ENCODE peak calls at places on chromosomes 3 and 15, in five cellular contexts. One of them, this sample, is unnamed.

GRCh38 chr15:25182736-25183445 is 228.1 kb downstream of the SNRPN start:
- DNase-seq in MM.1S: no peak
- DNase-seq in BE2C: peak; percentile 4
- DNase-seq in left lung: peak; percentile 22
- DNase-seq in PC-3: no peak
- DNase-seq in this sample: peak; percentile 61

GRCh38 chr3:179750720-179751328 is 98.0 kb downstream of the USP13 start:
- DNase-seq in MM.1S: no peak
- DNase-seq in BE2C: peak; percentile 18
- DNase-seq in left lung: no peak
- DNase-seq in PC-3: peak; percentile 60
- DNase-seq in this sample: no peak

GRCh38 chr3:12158387-12159226 is at the start of gene TIMP4:
- DNase-seq in MM.1S: no peak
- DNase-seq in BE2C: no peak
- DNase-seq in left lung: no peak
- DNase-seq in PC-3: peak; percentile 27
- DNase-seq in this sample: peak; percentile 87

GRCh38 chr15:42608110-42608531 is 32.7 kb downstream of the STARD9 start:
- DNase-seq in MM.1S: peak; percentile 97
- DNase-seq in BE2C: peak; percentile 33
- DNase-seq in left lung: peak; percentile 52
- DNase-seq in PC-3: no peak
- DNase-seq in this sample: peak; percentile 66

GRCh38 chr15:101017041-101017754 is 98.0 kb downstream of the LRRK1 start:
- DNase-seq in MM.1S: no peak
- DNase-seq in BE2C: peak; percentile 40
- DNase-seq in left lung: no peak
- DNase-seq in PC-3: peak; percentile 4
- DNase-seq in this sample: no peak

GRCh38 chr3:129543999-129544398 is 1.0 kb downstream of the H1-8 start:
- DNase-seq in MM.1S: no peak
- DNase-seq in BE2C: no peak
- DNase-seq in left lung: no peak
- DNase-seq in PC-3: no peak
- DNase-seq in this sample: no peak

GRCh38 chr3:98259707-98260106 is 4.3 kb upstream of the OR5H6 start:
- DNase-seq in MM.1S: peak; percentile 16
- DNase-seq in BE2C: peak; percentile 27
- DNase-seq in left lung: no peak
- DNase-seq in PC-3: peak; percentile 44
- DNase-seq in this sample: no peak

GRCh38 chr3:177053107-177053506 is 144.2 kb downstream of the TBL1XR1 start:
- DNase-seq in MM.1S: no peak
- DNase-seq in BE2C: no peak
- DNase-seq in left lung: no peak
- DNase-seq in PC-3: no peak
- DNase-seq in this sample: no peak

GRCh38 chr3:171129827-171130226 is 103.3 kb upstream of the SLC2A2 start:
- DNase-seq in MM.1S: no peak
- DNase-seq in BE2C: no peak
- DNase-seq in left lung: no peak
- DNase-seq in PC-3: peak; percentile 41
- DNase-seq in this sample: no peak

GRCh38 chr15:57751177-57751800 is 44.8 kb downstream of the POLR2M start:
- DNase-seq in MM.1S: peak; percentile 27
- DNase-seq in BE2C: peak; percentile 23
- DNase-seq in left lung: no peak
- DNase-seq in PC-3: peak; percentile 41
- DNase-seq in this sample: peak; percentile 88

GRCh38 chr15:59833366-59833765 is 144.2 kb upstream of the BNIP2 start:
- DNase-seq in MM.1S: no peak
- DNase-seq in BE2C: no peak
- DNase-seq in left lung: no peak
- DNase-seq in PC-3: no peak
- DNase-seq in this sample: no peak

GRCh38 chr3:6994081-6994668 is 133.3 kb downstream of the GRM7 start:
- DNase-seq in MM.1S: no peak
- DNase-seq in BE2C: no peak
- DNase-seq in left lung: no peak
- DNase-seq in PC-3: peak; percentile 11
- DNase-seq in this sample: peak; percentile 41

GRCh38 chr15:51130344-51130743 is 35.6 kb upstream of the TNFAIP8L3 start:
- DNase-seq in MM.1S: no peak
- DNase-seq in BE2C: no peak
- DNase-seq in left lung: no peak
- DNase-seq in PC-3: no peak
- DNase-seq in this sample: no peak

GRCh38 chr3:176789281-176789705 is 408.0 kb downstream of the TBL1XR1 start:
- DNase-seq in MM.1S: no peak
- DNase-seq in BE2C: no peak
- DNase-seq in left lung: no peak
- DNase-seq in PC-3: peak; percentile 69
- DNase-seq in this sample: no peak

GRCh38 chr15:86863226-86863915 is 783.7 kb downstream of the AGBL1 start:
- DNase-seq in MM.1S: no peak
- DNase-seq in BE2C: no peak
- DNase-seq in left lung: no peak
- DNase-seq in PC-3: peak; percentile 64
- DNase-seq in this sample: peak; percentile 93

GRCh38 chr15:35485411-35485810 is 60.6 kb downstream of the DPH6 start:
- DNase-seq in MM.1S: no peak
- DNase-seq in BE2C: no peak
- DNase-seq in left lung: no peak
- DNase-seq in PC-3: no peak
- DNase-seq in this sample: no peak

GRCh38 chr3:27253831-27254230 is 115.4 kb downstream of the NEK10 start:
- DNase-seq in MM.1S: peak; percentile 69
- DNase-seq in BE2C: peak; percentile 19
- DNase-seq in left lung: peak; percentile 37
- DNase-seq in PC-3: peak; percentile 81
- DNase-seq in this sample: peak; percentile 51

GRCh38 chr3:110858549-110858948 is 213.1 kb upstream of the NECTIN3 start:
- DNase-seq in MM.1S: no peak
- DNase-seq in BE2C: peak; percentile 62
- DNase-seq in left lung: no peak
- DNase-seq in PC-3: no peak
- DNase-seq in this sample: no peak

GRCh38 chr3:158572766-158573060 is 1.7 kb downstream of the MLF1 start:
- DNase-seq in MM.1S: no peak
- DNase-seq in BE2C: no peak
- DNase-seq in left lung: no peak
- DNase-seq in PC-3: no peak
- DNase-seq in this sample: no peak

GRCh38 chr3:141643391-141643790 is 94.7 kb upstream of the RNF7 start:
- DNase-seq in MM.1S: no peak
- DNase-seq in BE2C: no peak
- DNase-seq in left lung: no peak
- DNase-seq in PC-3: peak; percentile 7
- DNase-seq in this sample: no peak

GRCh38 chr15:63203451-63204090 is 14.2 kb downstream of the RAB8B start:
- DNase-seq in MM.1S: no peak
- DNase-seq in BE2C: no peak
- DNase-seq in left lung: no peak
- DNase-seq in PC-3: peak; percentile 18
- DNase-seq in this sample: peak; percentile 69

GRCh38 chr3:194346621-194347020 is 4.5 kb downstream of the CPN2 start:
- DNase-seq in MM.1S: no peak
- DNase-seq in BE2C: no peak
- DNase-seq in left lung: no peak
- DNase-seq in PC-3: no peak
- DNase-seq in this sample: peak; percentile 94

GRCh38 chr3:129106320-129106719 is 15.3 kb downstream of the RAB43 start:
- DNase-seq in MM.1S: peak; percentile 74
- DNase-seq in BE2C: no peak
- DNase-seq in left lung: no peak
- DNase-seq in PC-3: peak; percentile 3
- DNase-seq in this sample: peak; percentile 71

GRCh38 chr3:156489462-156489911 is 65.4 kb downstream of the SSR3 start:
- DNase-seq in MM.1S: peak; percentile 32
- DNase-seq in BE2C: no peak
- DNase-seq in left lung: no peak
- DNase-seq in PC-3: no peak
- DNase-seq in this sample: no peak

GRCh38 chr3:148158210-148158609 is 539.5 kb upstream of the AGTR1 start:
- DNase-seq in MM.1S: no peak
- DNase-seq in BE2C: peak; percentile 64
- DNase-seq in left lung: peak; percentile 33
- DNase-seq in PC-3: peak; percentile 59
- DNase-seq in this sample: no peak

GRCh38 chr3:48301814-48302194 is 31.7 kb downstream of the SPINK8 start:
- DNase-seq in MM.1S: peak; percentile 33
- DNase-seq in BE2C: no peak
- DNase-seq in left lung: peak; percentile 36
- DNase-seq in PC-3: peak; percentile 49
- DNase-seq in this sample: peak; percentile 60

GRCh38 chr15:84928843-84929168 is 44.3 kb downstream of the SLC28A1 start:
- DNase-seq in MM.1S: no peak
- DNase-seq in BE2C: no peak
- DNase-seq in left lung: no peak
- DNase-seq in PC-3: no peak
- DNase-seq in this sample: no peak

GRCh38 chr3:171157980-171158379 is 131.5 kb upstream of the SLC2A2 start:
- DNase-seq in MM.1S: no peak
- DNase-seq in BE2C: no peak
- DNase-seq in left lung: no peak
- DNase-seq in PC-3: no peak
- DNase-seq in this sample: no peak

DNA sequence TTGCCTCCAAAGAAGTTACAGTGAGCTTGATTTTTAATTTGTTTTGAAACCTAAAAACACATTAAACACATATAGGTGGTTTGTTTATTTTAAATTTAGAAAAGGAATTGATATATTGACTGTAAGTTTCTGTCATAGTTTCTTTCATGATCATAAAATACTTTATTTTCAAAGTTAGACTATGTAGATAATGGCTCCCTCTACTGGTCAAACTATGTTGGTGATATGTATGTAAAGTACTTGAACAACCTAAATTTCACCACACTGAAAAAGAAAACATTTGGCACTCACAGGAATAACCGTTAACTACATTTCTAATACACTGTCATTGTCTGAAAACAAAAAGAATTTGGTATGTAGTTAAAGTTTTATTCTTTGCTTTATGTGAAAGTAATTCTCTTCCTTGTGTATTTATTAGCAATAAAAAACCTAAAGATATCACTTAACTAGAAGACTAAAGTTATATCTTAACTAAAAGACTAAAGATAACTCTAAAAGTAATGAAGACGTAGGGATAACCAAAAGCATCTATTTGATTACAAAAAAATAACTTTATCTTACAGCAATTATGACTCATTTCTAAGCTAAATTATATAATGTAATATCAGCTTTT is 427.5 kb downstream of the VGLL3 start:
- DNase-seq in MM.1S: peak; percentile 59
- DNase-seq in BE2C: no peak
- DNase-seq in left lung: no peak
- DNase-seq in PC-3: peak; percentile 77
- DNase-seq in this sample: no peak
- TF ChIP-seq CTCF in MM.1S: peak; percentile 72
- TF ChIP-seq CTCF in BE2C: peak; percentile 58
- TF ChIP-seq CTCF in left lung: peak; percentile 52
- TF ChIP-seq CTCF in PC-3: peak; percentile 88
- TF ChIP-seq CTCF in this sample: peak; percentile 68

GRCh38 chr3:42012378-42012934 is 50.6 kb upstream of the ULK4 start:
- DNase-seq in MM.1S: peak; percentile 40
- DNase-seq in BE2C: no peak
- DNase-seq in left lung: no peak
- DNase-seq in PC-3: no peak
- DNase-seq in this sample: no peak

GRCh38 chr3:42013652-42014442 is 51.9 kb upstream of the ULK4 start:
- DNase-seq in MM.1S: peak; percentile 53
- DNase-seq in BE2C: peak; percentile 25
- DNase-seq in left lung: peak; percentile 54
- DNase-seq in PC-3: peak; percentile 11
- DNase-seq in this sample: peak; percentile 79

GRCh38 chr3:42014443-42014945 is 52.6 kb upstream of the ULK4 start:
- DNase-seq in MM.1S: peak; percentile 46
- DNase-seq in BE2C: no peak
- DNase-seq in left lung: no peak
- DNase-seq in PC-3: peak; percentile 31
- DNase-seq in this sample: peak; percentile 77

GRCh38 chr3:42014949-42015533 is 53.1 kb upstream of the ULK4 start:
- DNase-seq in MM.1S: peak; percentile 46
- DNase-seq in BE2C: peak; percentile 50
- DNase-seq in left lung: peak; percentile 48
- DNase-seq in PC-3: no peak
- DNase-seq in this sample: peak; percentile 91

GRCh38 chr3:42012935-42013651 is 51.2 kb upstream of the ULK4 start:
- DNase-seq in MM.1S: peak; percentile 86
- DNase-seq in BE2C: peak; percentile 64
- DNase-seq in left lung: peak; percentile 86
- DNase-seq in PC-3: peak; percentile 55
- DNase-seq in this sample: peak; percentile 98
- TF ChIP-seq CTCF in MM.1S: no peak
- TF ChIP-seq CTCF in BE2C: no peak
- TF ChIP-seq CTCF in left lung: no peak
- TF ChIP-seq CTCF in PC-3: no peak
- TF ChIP-seq CTCF in this sample: no peak

DNA sequence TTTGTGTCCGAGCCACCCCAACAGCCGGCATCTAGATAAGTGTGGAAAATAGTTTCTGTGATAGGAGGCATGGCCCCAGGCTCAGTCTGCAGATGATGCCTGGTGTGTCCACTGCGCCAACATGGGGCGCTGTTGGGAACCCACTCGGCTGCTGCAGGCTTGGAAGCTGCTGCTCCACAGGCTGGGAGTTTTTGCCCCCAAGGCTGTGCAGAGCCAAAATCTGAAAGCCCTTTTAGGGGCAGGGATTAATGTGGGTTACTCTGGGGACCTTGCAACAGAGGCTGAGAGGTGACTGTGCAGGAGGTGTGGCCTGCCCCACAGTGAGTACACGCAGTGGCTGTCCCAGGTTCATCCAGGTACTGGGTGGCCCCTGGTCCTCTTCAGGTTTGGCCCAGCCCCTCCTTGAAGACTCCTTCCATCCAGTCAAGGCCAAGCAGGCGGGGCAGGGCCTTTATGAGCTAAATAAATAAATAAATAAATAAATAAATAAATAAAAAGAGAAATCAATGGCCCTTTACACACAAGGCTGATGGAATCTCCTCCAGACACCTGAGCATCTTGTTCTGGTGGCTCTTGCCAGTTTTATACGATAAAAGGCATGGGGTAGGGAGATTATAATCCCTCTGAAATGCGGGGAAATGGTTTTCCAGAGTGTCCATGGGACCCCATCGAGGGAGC is 73.8 kb downstream of the AAGAB start:
- DNase-seq in MM.1S: no peak
- DNase-seq in BE2C: no peak
- DNase-seq in left lung: no peak
- DNase-seq in PC-3: no peak
- DNase-seq in this sample: no peak
- TF ChIP-seq CTCF in MM.1S: no peak
- TF ChIP-seq CTCF in BE2C: peak; percentile 28
- TF ChIP-seq CTCF in left lung: no peak
- TF ChIP-seq CTCF in PC-3: peak; percentile 15
- TF ChIP-seq CTCF in this sample: peak; percentile 16

GRCh38 chr3:8641472-8641871 is 3.1 kb downstream of the SSUH2 start:
- DNase-seq in MM.1S: no peak
- DNase-seq in BE2C: no peak
- DNase-seq in left lung: no peak
- DNase-seq in PC-3: no peak
- DNase-seq in this sample: peak; percentile 31
- TF ChIP-seq CTCF in MM.1S: no peak
- TF ChIP-seq CTCF in BE2C: no peak
- TF ChIP-seq CTCF in left lung: no peak
- TF ChIP-seq CTCF in PC-3: no peak
- TF ChIP-seq CTCF in this sample: no peak

GRCh38 chr15:94182883-94183282 is 48.5 kb upstream of the MCTP2 start:
- DNase-seq in MM.1S: no peak
- DNase-seq in BE2C: no peak
- DNase-seq in left lung: no peak
- DNase-seq in PC-3: no peak
- DNase-seq in this sample: no peak
- TF ChIP-seq CTCF in MM.1S: no peak
- TF ChIP-seq CTCF in BE2C: no peak
- TF ChIP-seq CTCF in left lung: no peak
- TF ChIP-seq CTCF in PC-3: no peak
- TF ChIP-seq CTCF in this sample: no peak